ENCODE peak calls at places on chromosomes 7 and 10, in seven cellular contexts. One of them, this sample, is unnamed.

GRCh38 chr7:69764681-69765080 is 166.4 kb downstream of the AUTS2 start:
- DNase-seq in suprapubic skin: no peak
- DNase-seq in H1: no peak
- DNase-seq in sigmoid colon: no peak
- DNase-seq in A549: no peak
- DNase-seq in tibial nerve: no peak
- DNase-seq in GM12878: no peak
- DNase-seq in this sample: no peak

GRCh38 chr10:113297226-113297625 is 255.6 kb upstream of the HABP2 start:
- DNase-seq in H1: no peak
- DNase-seq in A549: peak
- DNase-seq in suprapubic skin: no peak
- DNase-seq in tibial nerve: no peak
- DNase-seq in sigmoid colon: no peak
- DNase-seq in GM12878: no peak
- DNase-seq in this sample: no peak

GRCh38 chr10:44703241-44704155 is 207.6 kb upstream of the TMEM72 start:
- DNase-seq in suprapubic skin: no peak
- DNase-seq in tibial nerve: no peak
- DNase-seq in GM12878: no peak
- DNase-seq in H1: no peak
- DNase-seq in sigmoid colon: no peak
- DNase-seq in A549: no peak
- DNase-seq in this sample: no peak

GRCh38 chr7:154892459-154892858 is 110.5 kb downstream of the PAXIP1 start:
- DNase-seq in H1: peak
- DNase-seq in A549: no peak
- DNase-seq in GM12878: no peak
- DNase-seq in tibial nerve: no peak
- DNase-seq in suprapubic skin: no peak
- DNase-seq in sigmoid colon: no peak
- DNase-seq in this sample: no peak

GRCh38 chr10:130801276-130801675 is 510.2 kb downstream of the TCERG1L start:
- DNase-seq in H1: no peak
- DNase-seq in suprapubic skin: no peak
- DNase-seq in GM12878: no peak
- DNase-seq in tibial nerve: no peak
- DNase-seq in A549: no peak
- DNase-seq in sigmoid colon: no peak
- DNase-seq in this sample: no peak

GRCh38 chr7:151038951-151039849 is 9.1 kb upstream of the ASIC3 start:
- DNase-seq in sigmoid colon: peak
- DNase-seq in suprapubic skin: no peak
- DNase-seq in H1: no peak
- DNase-seq in tibial nerve: peak
- DNase-seq in A549: peak
- DNase-seq in GM12878: no peak
- DNase-seq in this sample: peak

GRCh38 chr10:125639846-125640245 is 43.1 kb downstream of the TEX36 start:
- DNase-seq in tibial nerve: no peak
- DNase-seq in H1: no peak
- DNase-seq in GM12878: no peak
- DNase-seq in A549: no peak
- DNase-seq in suprapubic skin: no peak
- DNase-seq in sigmoid colon: no peak
- DNase-seq in this sample: no peak

GRCh38 chr7:979886-980571 is 3.0 kb upstream of the CYP2W1 start:
- DNase-seq in suprapubic skin: no peak
- DNase-seq in A549: peak
- DNase-seq in sigmoid colon: no peak
- DNase-seq in GM12878: no peak
- DNase-seq in H1: no peak
- DNase-seq in tibial nerve: no peak
- DNase-seq in this sample: no peak

GRCh38 chr7:63041786-63042185 is 956.9 kb upstream of the ZNF722 start:
- DNase-seq in GM12878: no peak
- DNase-seq in H1: no peak
- DNase-seq in tibial nerve: no peak
- DNase-seq in A549: no peak
- DNase-seq in sigmoid colon: no peak
- DNase-seq in suprapubic skin: no peak
- DNase-seq in this sample: no peak

GRCh38 chr10:50325449-50326188 is 74.3 kb upstream of the ASAH2 start:
- DNase-seq in A549: peak
- DNase-seq in tibial nerve: peak
- DNase-seq in sigmoid colon: peak
- DNase-seq in suprapubic skin: peak
- DNase-seq in H1: no peak
- DNase-seq in GM12878: no peak
- DNase-seq in this sample: no peak

GRCh38 chr7:20304366-20304765 is 26.3 kb upstream of the ITGB8 start:
- DNase-seq in GM12878: no peak
- DNase-seq in suprapubic skin: no peak
- DNase-seq in A549: peak
- DNase-seq in tibial nerve: no peak
- DNase-seq in H1: no peak
- DNase-seq in sigmoid colon: no peak
- DNase-seq in this sample: no peak

GRCh38 chr10:91552706-91553105 is 80.2 kb downstream of the PPP1R3C start:
- DNase-seq in H1: peak
- DNase-seq in A549: peak
- DNase-seq in suprapubic skin: no peak
- DNase-seq in sigmoid colon: no peak
- DNase-seq in GM12878: no peak
- DNase-seq in tibial nerve: no peak
- DNase-seq in this sample: peak

GRCh38 chr7:47601119-47601880 is 19.4 kb upstream of the TNS3 start:
- DNase-seq in GM12878: no peak
- DNase-seq in sigmoid colon: no peak
- DNase-seq in tibial nerve: no peak
- DNase-seq in H1: no peak
- DNase-seq in A549: peak
- DNase-seq in suprapubic skin: no peak
- DNase-seq in this sample: no peak

GRCh38 chr7:141709749-141710148 is 1.6 kb downstream of the WEE2 start:
- DNase-seq in H1: no peak
- DNase-seq in A549: no peak
- DNase-seq in sigmoid colon: no peak
- DNase-seq in suprapubic skin: no peak
- DNase-seq in GM12878: no peak
- DNase-seq in tibial nerve: no peak
- DNase-seq in this sample: no peak

GRCh38 chr7:50590535-50590934 is 25.3 kb upstream of the DDC start:
- DNase-seq in H1: no peak
- DNase-seq in A549: no peak
- DNase-seq in tibial nerve: no peak
- DNase-seq in GM12878: no peak
- DNase-seq in suprapubic skin: no peak
- DNase-seq in sigmoid colon: no peak
- DNase-seq in this sample: no peak

DNA sequence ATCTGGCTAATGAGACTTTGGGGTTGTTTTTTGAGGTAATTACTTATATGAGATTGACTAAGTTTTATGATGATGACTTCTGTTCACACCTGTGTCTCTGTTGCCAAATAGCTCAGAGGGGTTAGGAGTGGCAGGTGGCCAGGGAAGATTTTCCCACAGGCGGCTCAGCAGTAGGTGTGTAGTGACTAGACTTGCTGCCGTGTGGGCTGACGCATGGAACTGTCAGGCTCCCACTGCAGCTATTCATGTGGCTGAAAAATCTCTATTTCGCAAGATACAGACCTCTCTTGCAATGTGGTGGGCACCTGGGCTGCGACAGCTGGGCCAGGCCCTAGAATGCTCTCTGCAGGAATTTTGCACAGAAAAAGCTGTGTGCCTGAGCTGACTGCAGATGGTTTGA is 1.4 kb downstream of the CPA4 start:
- DNase-seq in A549: no peak
- DNase-seq in tibial nerve: no peak
- DNase-seq in suprapubic skin: no peak
- DNase-seq in H1: no peak
- DNase-seq in sigmoid colon: no peak
- DNase-seq in GM12878: no peak
- DNase-seq in this sample: no peak
- TF ChIP-seq EP300 in A549: no peak
- TF ChIP-seq EP300 in tibial nerve: no peak
- TF ChIP-seq EP300 in suprapubic skin: no peak
- TF ChIP-seq EP300 in H1: no peak
- TF ChIP-seq EP300 in sigmoid colon: no peak
- TF ChIP-seq EP300 in GM12878: no peak
- TF ChIP-seq EP300 in this sample: no peak

DNA sequence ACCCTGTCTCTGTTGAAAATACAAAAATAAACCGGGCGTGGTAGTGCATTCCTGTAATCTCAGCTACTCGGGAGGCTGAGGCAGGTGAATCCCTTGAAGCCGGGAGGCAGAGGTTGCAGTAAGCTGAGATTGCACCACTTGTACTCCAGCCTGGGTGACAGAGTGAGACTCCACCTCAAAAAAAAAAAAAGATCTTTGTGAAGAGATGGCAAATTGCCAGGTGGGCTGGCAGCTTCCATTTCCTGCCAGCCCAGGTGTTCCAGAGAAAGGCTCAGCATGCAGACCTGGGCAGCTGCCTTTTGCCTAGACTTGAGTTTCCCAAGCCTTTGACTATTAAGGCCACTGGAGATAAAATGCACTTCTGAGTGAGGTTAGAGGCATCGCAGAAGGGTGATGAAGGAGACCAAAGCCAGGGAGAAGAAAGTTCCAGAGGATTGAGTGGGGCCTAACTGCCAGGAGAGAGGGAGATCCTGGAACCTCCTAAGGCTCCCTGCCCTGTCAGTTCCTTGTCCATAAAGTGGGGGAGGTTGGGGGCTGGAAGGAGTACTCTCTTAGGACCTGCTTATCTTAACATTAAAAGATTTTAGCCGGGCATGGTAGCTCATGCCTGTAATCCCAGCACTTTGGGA is 10.0 kb upstream of the DDIT4 start:
- DNase-seq in tibial nerve: no peak
- DNase-seq in A549: peak
- DNase-seq in sigmoid colon: no peak
- DNase-seq in H1: no peak
- DNase-seq in suprapubic skin: no peak
- DNase-seq in GM12878: no peak
- DNase-seq in this sample: no peak
- TF ChIP-seq POLR2A in tibial nerve: no peak
- TF ChIP-seq POLR2A in A549: no peak
- TF ChIP-seq POLR2A in sigmoid colon: peak
- TF ChIP-seq POLR2A in H1: no peak
- TF ChIP-seq POLR2A in suprapubic skin: no peak
- TF ChIP-seq POLR2A in GM12878: no peak
- TF ChIP-seq POLR2A in this sample: no peak

DNA sequence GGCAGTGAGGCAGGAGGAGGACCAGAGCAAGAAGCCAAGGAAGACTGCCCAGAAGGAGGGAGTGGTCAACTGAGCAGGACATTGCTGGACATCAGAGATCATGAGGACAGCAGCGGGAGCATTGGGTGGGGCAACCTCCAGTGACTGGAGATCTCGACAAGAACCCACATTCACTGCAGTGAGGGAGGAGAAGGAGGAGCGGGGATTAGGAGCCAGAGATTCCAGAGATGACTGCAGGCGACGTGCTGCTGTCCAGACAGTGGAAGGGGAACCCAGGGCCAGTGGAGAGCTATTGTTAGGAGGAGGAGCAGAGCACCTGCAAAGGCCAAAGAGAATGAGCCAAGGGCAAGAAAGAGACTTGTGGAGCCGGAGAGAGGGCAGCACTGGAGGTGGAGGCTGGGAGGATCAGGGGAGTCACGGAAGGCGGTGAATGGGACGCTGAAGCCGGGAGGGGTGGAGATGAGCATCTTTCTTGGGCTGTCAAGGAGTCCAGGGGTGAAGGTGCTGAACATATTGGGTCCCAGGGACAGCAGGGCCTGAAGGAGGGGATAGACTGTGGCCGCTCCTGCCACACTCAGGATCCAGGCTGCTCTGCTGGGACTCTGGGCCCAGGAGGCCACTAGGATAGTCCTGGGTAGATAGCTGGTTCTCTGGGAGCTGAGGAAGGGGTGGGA is 140.1 kb upstream of the UNC5B start:
- DNase-seq in suprapubic skin: no peak
- DNase-seq in A549: no peak
- DNase-seq in tibial nerve: no peak
- DNase-seq in GM12878: no peak
- DNase-seq in sigmoid colon: no peak
- DNase-seq in H1: no peak
- DNase-seq in this sample: peak
- TF ChIP-seq EP300 in suprapubic skin: no peak
- TF ChIP-seq EP300 in A549: no peak
- TF ChIP-seq EP300 in tibial nerve: no peak
- TF ChIP-seq EP300 in GM12878: no peak
- TF ChIP-seq EP300 in sigmoid colon: no peak
- TF ChIP-seq EP300 in H1: no peak
- TF ChIP-seq EP300 in this sample: no peak

GRCh38 chr10:490256-490655 is 199.2 kb downstream of the DIP2C start:
- DNase-seq in tibial nerve: peak
- DNase-seq in H1: no peak
- DNase-seq in sigmoid colon: peak
- DNase-seq in GM12878: no peak
- DNase-seq in suprapubic skin: peak
- DNase-seq in A549: no peak
- DNase-seq in this sample: no peak

GRCh38 chr10:489335-489734 is 200.1 kb downstream of the DIP2C start:
- DNase-seq in GM12878: no peak
- DNase-seq in sigmoid colon: no peak
- DNase-seq in A549: no peak
- DNase-seq in suprapubic skin: peak
- DNase-seq in H1: no peak
- DNase-seq in tibial nerve: no peak
- DNase-seq in this sample: no peak

GRCh38 chr10:491667-492424 is 197.6 kb downstream of the DIP2C start:
- DNase-seq in GM12878: no peak
- DNase-seq in H1: no peak
- DNase-seq in A549: no peak
- DNase-seq in sigmoid colon: peak
- DNase-seq in tibial nerve: no peak
- DNase-seq in suprapubic skin: peak
- DNase-seq in this sample: no peak

GRCh38 chr10:492896-493295 is 196.6 kb downstream of the DIP2C start:
- DNase-seq in tibial nerve: no peak
- DNase-seq in A549: no peak
- DNase-seq in sigmoid colon: peak
- DNase-seq in H1: no peak
- DNase-seq in suprapubic skin: no peak
- DNase-seq in GM12878: no peak
- DNase-seq in this sample: no peak

DNA sequence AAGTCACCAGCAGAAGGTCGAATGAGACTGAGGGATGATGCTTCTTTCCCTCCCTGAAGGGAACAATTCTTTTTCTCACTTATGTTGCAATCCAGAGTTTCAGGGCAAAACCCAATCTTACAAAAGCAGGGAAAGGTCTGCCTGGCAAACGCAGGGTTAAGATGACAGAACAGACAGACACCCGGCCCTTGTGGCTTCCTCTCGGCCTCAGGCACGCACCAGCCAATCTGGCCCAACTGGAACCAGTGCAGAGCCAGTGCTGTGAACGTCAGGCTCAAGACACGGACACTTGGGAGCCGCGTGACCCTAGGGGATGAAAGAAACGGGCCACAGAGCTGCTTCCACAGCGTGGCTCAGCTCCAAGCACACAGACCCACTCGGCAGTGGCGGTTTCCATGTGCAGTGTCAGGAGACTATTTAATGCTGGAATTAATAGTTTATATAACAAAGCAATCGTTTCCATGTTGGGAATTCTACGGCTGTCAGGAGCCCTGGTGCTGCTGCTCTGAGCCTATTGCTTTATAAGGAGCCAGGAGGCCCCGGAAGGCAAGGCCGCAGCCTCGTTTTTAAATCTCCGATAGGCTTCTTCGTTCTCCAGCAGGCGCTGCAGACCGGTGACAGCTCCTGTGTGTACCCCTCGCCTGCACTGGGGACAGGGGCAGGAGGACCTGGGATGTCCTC is 198.4 kb downstream of the DIP2C start:
- DNase-seq in GM12878: no peak
- DNase-seq in suprapubic skin: peak
- DNase-seq in tibial nerve: peak
- DNase-seq in A549: no peak
- DNase-seq in H1: no peak
- DNase-seq in sigmoid colon: peak
- DNase-seq in this sample: no peak
- TF ChIP-seq POLR2A in GM12878: no peak
- TF ChIP-seq POLR2A in suprapubic skin: no peak
- TF ChIP-seq POLR2A in tibial nerve: no peak
- TF ChIP-seq POLR2A in A549: no peak
- TF ChIP-seq POLR2A in H1: no peak
- TF ChIP-seq POLR2A in sigmoid colon: no peak
- TF ChIP-seq POLR2A in this sample: no peak

This sample was measured in ovary.